ENCODE peak calls at places on chromosome 19, in seven cellular contexts. G is CD4-positive, alpha-beta memory T cell; B is colonic mucosa; A is H9; V is neuronal stem cell; T is endothelial cell of umbilical vein; U is lower lobe of right lung. W is an unnamed sample. For H3K4me1, the result is how much of the 10 kb centered on the place peaks cover.

GRCh38 chr19:39196860-39197562 is at the start of gene NCCRP1:
- DNase-seq in V (peak), B (no peak), A (peak), T (no peak), G (no peak), U (no peak), W (no peak)

GRCh38 chr19:31220540-31220939 is 128.7 kb downstream of the TSHZ3 start:
- DNase-seq in T (no peak), V (no peak), A (peak), U (no peak), G (peak), B (no peak), W (peak)

GRCh38 chr19:4183967-4184717 is 1.7 kb downstream of the ANKRD24 start:
- DNase-seq in B (no peak), V (no peak), G (no peak), T (no peak), U (peak), A (no peak), W (no peak)

GRCh38 chr19:3642987-3643386 is 16.4 kb upstream of the CACTIN start:
- DNase-seq in U (no peak), A (peak), G (no peak), T (peak), V (no peak), B (no peak), W (peak)

GRCh38 chr19:32458500-32459123 is 53.0 kb downstream of the DPY19L3 start:
- DNase-seq in T (peak), V (no peak), G (no peak), U (no peak), B (no peak), A (no peak), W (peak)

GRCh38 chr19:55319786-55320185 is 5.4 kb downstream of the TMEM150B start:
- DNase-seq in B (no peak), A (peak), T (peak), U (no peak), V (peak), G (no peak), W (no peak)

GRCh38 chr19:16458391-16459128 is 13.2 kb downstream of the EPS15L1 start:
- DNase-seq in V (no peak), T (no peak), B (no peak), A (no peak), G (no peak), U (no peak), W (no peak)

GRCh38 chr19:6125571-6125989 is 9.9 kb upstream of the ACSBG2 start:
- DNase-seq in U (peak), B (peak), V (no peak), A (peak), G (peak), T (peak), W (peak)

GRCh38 chr19:34220472-34221063 is 33.8 kb upstream of the GARRE1 start:
- DNase-seq in U (no peak), V (peak), B (peak), T (peak), G (peak), A (peak), W (peak)

GRCh38 chr19:8366961-8367326 is 3.0 kb downstream of the ANGPTL4 start:
- DNase-seq in U (no peak), G (no peak), V (no peak), A (no peak), T (no peak), B (no peak), W (no peak)

GRCh38 chr19:8158411-8159074 is 9.2 kb upstream of the FBN3 start:
- DNase-seq in U (peak), B (peak), V (peak), A (peak), G (peak), T (peak), W (peak)

GRCh38 chr19:23913931-23914330 is 755 bp upstream of the ZNF726 start:
- DNase-seq in A (no peak), U (no peak), V (no peak), B (no peak), G (no peak), T (no peak), W (no peak)

GRCh38 chr19:44799627-44800257 is 9.2 kb upstream of the BCAM start:
- DNase-seq in T (no peak), G (no peak), U (no peak), V (no peak), B (no peak), A (no peak), W (no peak)

GRCh38 chr19:288911-289310 is 2.3 kb downstream of the PLPP2 start:
- DNase-seq in B (no peak), V (no peak), A (no peak), G (no peak), U (peak), T (no peak), W (no peak)

GRCh38 chr19:403221-404036 is 5.5 kb downstream of the C2CD4C start:
- DNase-seq in V (no peak), G (no peak), B (no peak), T (no peak), U (no peak), A (peak), W (no peak)

GRCh38 chr19:45938733-45939319 is 24.2 kb upstream of the NANOS2 start:
- DNase-seq in G (no peak), U (no peak), V (no peak), T (no peak), B (no peak), A (no peak), W (no peak)

GRCh38 chr19:32067686-32068085 is 277.7 kb upstream of the ZNF507 start:
- DNase-seq in U (no peak), B (no peak), T (no peak), V (peak), A (peak), G (no peak), W (no peak)

GRCh38 chr19:36225219-36225892 is 10.4 kb downstream of the ZNF146 start:
- DNase-seq in U (no peak), B (no peak), G (no peak), V (no peak), T (peak), A (no peak), W (no peak)

GRCh38 chr19:32364040-32364439 is 18.6 kb downstream of the ZNF507 start:
- DNase-seq in A (no peak), G (no peak), V (no peak), B (no peak), U (no peak), T (no peak), W (no peak)

GRCh38 chr19:979318-979741 is 4.8 kb upstream of the WDR18 start:
- DNase-seq in V (no peak), B (no peak), G (peak), A (no peak), U (peak), T (no peak), W (no peak)

GRCh38 chr19:38433268-38433733 is at the start of gene RYR1:
- DNase-seq in A (peak), G (no peak), B (peak), U (peak), T (no peak), V (peak), W (peak)

GRCh38 chr19:4506449-4507149 is 11.7 kb downstream of the PLIN4 start:
- DNase-seq in G (no peak), T (peak), V (no peak), A (no peak), U (no peak), B (no peak), W (no peak)

GRCh38 chr19:18895038-18895827 is 725 bp downstream of the CERS1 start:
- DNase-seq in T (peak), B (no peak), U (no peak), V (peak), A (peak), G (peak), W (no peak)

GRCh38 chr19:44753932-44754742 is 5.6 kb downstream of the BCL3 start:
- DNase-seq in V (no peak), U (peak), B (peak), T (peak), G (peak), A (peak), W (peak)

GRCh38 chr19:5818594-5818993 is 13.7 kb downstream of the NRTN start:
- DNase-seq in A (no peak), G (no peak), B (no peak), T (no peak), V (no peak), U (no peak), W (no peak)

GRCh38 chr19:57016491-57016890 is 103.3 kb upstream of the USP29 start:
- DNase-seq in B (no peak), G (no peak), T (no peak), V (no peak), A (no peak), U (no peak), W (no peak)

GRCh38 chr19:7979011-7979410 is 26.4 kb downstream of the ELAVL1 start:
- DNase-seq in T (no peak), G (no peak), B (no peak), V (no peak), A (no peak), U (peak), W (no peak)

GRCh38 chr19:4976412-4977298 is 7.7 kb downstream of the KDM4B start:
- DNase-seq in U (peak), T (peak), G (no peak), V (no peak), B (peak), A (peak), W (no peak)

GRCh38 chr19:5951338-5951861 is 26.5 kb downstream of the RANBP3 start:
- DNase-seq in U (peak), T (peak), B (no peak), G (no peak), A (peak), V (no peak), W (no peak)

GRCh38 chr19:5032101-5032967 is 63.4 kb downstream of the KDM4B start:
- DNase-seq in T (no peak), U (no peak), B (no peak), V (no peak), G (no peak), A (no peak), W (no peak)

GRCh38 chr19:4870025-4870700 is 2.7 kb upstream of the PLIN3 start:
- DNase-seq in B (peak), G (no peak), T (peak), A (peak), U (peak), V (no peak), W (no peak)

GRCh38 chr19:28184997-28185396 is 1028.0 kb downstream of the UQCRFS1 start:
- DNase-seq in U (no peak), V (no peak), T (no peak), G (no peak), A (no peak), B (no peak), W (no peak)

DNA sequence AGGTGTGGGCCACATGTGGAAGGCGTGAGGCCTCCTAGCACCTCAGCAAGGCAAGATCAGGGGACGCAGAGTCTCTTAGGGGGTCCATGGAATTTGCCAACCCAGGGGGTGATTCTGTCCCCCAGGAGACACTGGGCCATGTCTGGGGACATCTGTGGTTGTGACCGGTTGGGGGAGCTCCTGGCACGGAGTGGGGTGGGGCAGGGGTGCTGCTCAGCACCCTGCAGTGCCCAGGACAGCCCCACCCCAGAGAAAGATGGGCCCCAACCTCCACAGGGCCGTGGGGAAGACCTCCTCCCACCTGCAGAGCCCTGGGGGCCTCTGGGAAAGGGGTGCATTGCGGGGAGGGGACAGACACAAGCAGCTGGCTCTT is 4.0 kb downstream of the MKNK2 start:
- DNase-seq in V (no peak), T (no peak), G (peak), A (no peak), U (no peak), B (no peak), W (no peak)
- H3K4me1 ChIP-seq in V (under half), T (under half), G (half or more), A (under half), U (half or more), B (under half), W (half or more)

GRCh38 chr19:48613852-48614435 is 932 bp downstream of the FAM83E start:
- DNase-seq in G (no peak), B (peak), A (no peak), U (no peak), T (no peak), V (no peak), W (no peak)
- H3K27ac ChIP-seq in G (no peak), B (peak), A (no peak), U (peak), T (no peak), V (peak), W (no peak)

GRCh38 chr19:2242811-2243210 is 6.2 kb downstream of the SF3A2 start:
- DNase-seq in A (no peak), U (no peak), T (no peak), V (no peak), G (no peak), B (no peak), W (no peak)
- H3K4me1 ChIP-seq in A (under half), U (half or more), T (under half), V (under half), G (half or more), B (under half), W (half or more)

DNA sequence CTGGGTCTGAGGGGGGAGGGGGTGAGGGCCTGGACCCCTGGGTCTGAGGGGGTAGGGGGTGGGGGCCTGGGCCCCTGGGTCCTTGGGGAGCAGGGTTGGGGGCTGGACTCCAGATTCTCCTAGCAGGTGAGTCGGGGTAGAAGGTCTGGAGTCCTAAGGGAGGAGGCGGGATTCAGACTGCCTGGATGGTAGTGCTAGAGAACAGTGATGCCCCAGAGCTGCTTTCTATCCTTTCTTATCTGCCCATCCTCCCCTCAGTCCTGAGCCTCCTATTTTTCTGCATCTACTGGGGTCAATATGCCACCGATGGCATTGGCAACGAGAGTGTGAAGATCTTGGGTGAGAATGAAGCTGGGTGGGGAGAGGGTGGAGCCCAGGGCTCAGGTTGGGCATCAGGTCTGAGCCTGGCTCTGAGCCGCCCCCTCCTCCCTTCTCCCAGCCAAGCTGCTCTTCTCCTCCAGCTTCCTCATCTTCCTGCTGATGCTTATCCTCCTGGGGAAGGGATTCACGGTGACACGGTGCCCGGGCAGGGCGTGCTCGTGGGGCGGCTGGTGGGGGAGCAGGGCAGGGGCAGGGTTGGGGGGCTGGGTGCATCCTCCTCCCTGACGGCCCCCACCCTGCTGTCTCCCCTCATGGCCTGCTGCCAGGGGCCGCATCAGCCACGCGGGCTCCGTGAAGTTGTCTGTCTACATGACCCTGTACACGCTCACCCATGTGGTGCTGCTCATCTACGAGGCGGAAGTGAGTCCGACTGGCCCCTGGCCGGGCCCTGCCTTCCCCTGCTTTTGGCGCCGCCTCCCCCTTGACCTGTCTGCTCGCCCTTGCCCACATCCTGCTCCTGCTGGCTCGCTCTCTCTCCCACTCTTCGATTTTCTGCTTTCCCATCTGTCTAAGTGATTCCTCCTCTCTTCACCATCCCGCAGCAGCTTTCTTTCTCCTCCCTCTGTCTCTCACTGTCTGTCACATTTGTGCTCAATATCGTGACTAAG is 3.4 kb downstream of the TMEM145 start:
- DNase-seq in B (no peak), U (peak), V (no peak), G (no peak), T (no peak), A (no peak), W (no peak)
- H3K27ac ChIP-seq in B (no peak), U (no peak), V (no peak), G (no peak), T (no peak), A (no peak), W (no peak)

DNA sequence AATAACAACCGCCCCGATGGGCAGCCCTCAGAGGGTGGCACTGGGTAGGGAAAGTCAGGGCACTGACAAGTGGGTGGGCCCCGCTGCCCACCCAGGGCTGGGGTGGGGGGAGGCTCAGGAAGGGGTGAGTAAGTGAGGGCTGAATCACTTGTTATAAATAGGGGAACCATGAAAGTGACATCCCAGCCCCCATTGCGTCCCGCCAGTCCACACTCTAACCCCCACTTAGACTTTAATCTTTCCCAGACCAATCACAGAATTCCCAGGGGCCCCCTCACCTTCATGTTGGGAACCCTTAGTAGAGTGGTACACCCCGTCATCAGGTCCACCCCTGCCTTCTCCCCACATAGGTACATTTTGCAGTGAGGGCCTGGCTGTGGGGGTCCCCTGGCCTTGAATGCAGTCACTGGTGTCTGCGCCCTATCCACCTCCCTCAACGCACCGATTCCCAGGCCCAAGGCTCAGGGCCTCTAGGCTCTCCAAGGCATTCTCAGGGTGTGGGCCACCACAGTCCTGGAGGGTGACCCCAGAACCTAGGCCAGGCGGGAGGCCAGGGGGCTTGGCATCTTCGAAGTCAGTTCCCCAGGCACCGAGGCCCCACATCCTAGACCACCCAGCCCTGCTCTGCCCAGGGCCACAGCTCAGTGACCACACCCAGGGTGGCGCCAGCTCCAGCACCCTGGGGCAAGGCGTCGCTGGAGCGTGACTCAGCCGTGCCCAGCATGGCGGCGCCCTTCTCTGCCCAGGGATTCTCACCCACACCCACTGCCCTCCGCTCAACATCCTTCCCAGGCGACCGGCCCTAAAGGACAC is 36.8 kb upstream of the NANOS3 start:
- DNase-seq in G (peak), A (peak), V (no peak), B (peak), T (peak), U (peak), W (peak)
- H3K4me1 ChIP-seq in G (half or more), A (under half), V (under half), B (under half), T (under half), U (half or more), W (half or more)

DNA sequence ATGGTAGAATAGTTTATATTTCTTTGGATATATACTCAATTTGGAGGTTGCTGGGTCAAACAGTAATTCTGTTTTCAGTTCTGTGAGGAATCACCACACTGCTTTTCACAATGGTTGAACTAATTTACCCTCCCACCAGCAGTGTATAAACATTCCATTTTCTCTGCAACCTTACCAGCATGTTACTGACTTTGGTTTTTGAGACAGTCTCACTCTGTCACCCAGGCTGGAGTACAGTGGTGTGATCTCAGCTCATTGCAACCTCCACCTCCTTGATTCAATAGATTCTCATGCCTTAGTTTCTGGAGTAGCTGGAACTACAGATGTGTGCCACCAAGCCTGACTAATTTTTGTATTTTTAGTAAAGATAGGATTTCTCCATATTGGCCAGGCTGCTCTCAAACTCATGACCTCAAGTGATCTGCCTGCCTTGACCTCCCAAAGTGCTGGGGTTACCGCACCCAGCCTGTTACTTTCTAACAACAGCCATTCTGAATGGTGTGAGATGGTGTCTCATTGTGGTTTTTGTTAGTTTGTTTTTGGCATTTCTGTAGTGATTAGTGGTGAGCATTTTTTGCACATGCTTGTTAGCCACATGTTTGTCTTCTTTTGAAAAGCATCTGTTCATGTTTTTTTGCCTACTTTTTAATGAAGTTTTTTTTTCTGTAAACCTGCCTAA is 12.5 kb downstream of the ZNF714 start:
- DNase-seq in G (no peak), V (no peak), B (no peak), T (no peak), A (no peak), U (no peak), W (no peak)
- H3K27ac ChIP-seq in G (no peak), V (no peak), B (no peak), T (no peak), A (no peak), U (no peak), W (no peak)

GRCh38 chr19:52566121-52566520 is 4.0 kb upstream of the ZNF701 start:
- DNase-seq in U (no peak), V (no peak), G (no peak), T (no peak), A (no peak), B (no peak), W (no peak)

GRCh38 chr19:52566588-52566987 is 3.5 kb upstream of the ZNF701 start:
- DNase-seq in T (peak), A (no peak), G (no peak), B (no peak), U (no peak), V (no peak), W (no peak)

GRCh38 chr19:52567921-52568320 is 2.2 kb upstream of the ZNF701 start:
- DNase-seq in G (no peak), U (no peak), B (no peak), T (no peak), A (no peak), V (no peak), W (no peak)

GRCh38 chr19:52570005-52570861 is at the start of gene ZNF701:
- DNase-seq in B (peak), G (peak), U (peak), V (peak), T (peak), A (peak), W (peak)
- H3K4me1 ChIP-seq in B (under half), G (under half), U (under half), V (under half), T (under half), A (under half), W (under half)